ENCODE peak calls at places on chromosomes 6 and 20, in ten cellular contexts. One of them, this sample, is unnamed.

GRCh38 chr6:3371222-3371949 is 85.5 kb downstream of the SLC22A23 start:
- DNase-seq in tibial nerve: no peak
- DNase-seq in cardiac muscle cell: no peak
- DNase-seq in MM.1S: no peak
- DNase-seq in GM12865: no peak
- DNase-seq in neural progenitor cell: no peak
- DNase-seq in Peyer's patch: no peak
- DNase-seq in ascending aorta: no peak
- DNase-seq in foreskin keratinocyte: no peak
- DNase-seq in HepG2: no peak
- DNase-seq in this sample: no peak

GRCh38 chr6:151005126-151005525 is 139.6 kb downstream of the MTHFD1L start:
- DNase-seq in neural progenitor cell: no peak
- DNase-seq in cardiac muscle cell: peak
- DNase-seq in MM.1S: no peak
- DNase-seq in Peyer's patch: no peak
- DNase-seq in ascending aorta: no peak
- DNase-seq in HepG2: no peak
- DNase-seq in foreskin keratinocyte: no peak
- DNase-seq in tibial nerve: no peak
- DNase-seq in GM12865: no peak
- DNase-seq in this sample: no peak

GRCh38 chr6:153076431-153076830 is 54.7 kb downstream of the RGS17 start:
- DNase-seq in MM.1S: no peak
- DNase-seq in tibial nerve: no peak
- DNase-seq in Peyer's patch: no peak
- DNase-seq in foreskin keratinocyte: no peak
- DNase-seq in ascending aorta: no peak
- DNase-seq in GM12865: no peak
- DNase-seq in neural progenitor cell: no peak
- DNase-seq in cardiac muscle cell: no peak
- DNase-seq in HepG2: no peak
- DNase-seq in this sample: no peak

GRCh38 chr6:26613717-26614683 is 17.2 kb downstream of the ABT1 start:
- DNase-seq in cardiac muscle cell: no peak
- DNase-seq in foreskin keratinocyte: peak
- DNase-seq in HepG2: no peak
- DNase-seq in Peyer's patch: no peak
- DNase-seq in GM12865: no peak
- DNase-seq in tibial nerve: no peak
- DNase-seq in neural progenitor cell: peak
- DNase-seq in ascending aorta: no peak
- DNase-seq in MM.1S: no peak
- DNase-seq in this sample: no peak

GRCh38 chr6:75609639-75610590 is 8.2 kb downstream of the SENP6 start:
- DNase-seq in HepG2: no peak
- DNase-seq in foreskin keratinocyte: peak
- DNase-seq in neural progenitor cell: no peak
- DNase-seq in MM.1S: no peak
- DNase-seq in GM12865: no peak
- DNase-seq in tibial nerve: no peak
- DNase-seq in cardiac muscle cell: peak
- DNase-seq in Peyer's patch: no peak
- DNase-seq in ascending aorta: no peak
- DNase-seq in this sample: no peak

GRCh38 chr6:90131614-90132423 is 164.8 kb downstream of the BACH2 start:
- DNase-seq in ascending aorta: peak
- DNase-seq in neural progenitor cell: no peak
- DNase-seq in Peyer's patch: no peak
- DNase-seq in GM12865: no peak
- DNase-seq in HepG2: no peak
- DNase-seq in MM.1S: no peak
- DNase-seq in tibial nerve: peak
- DNase-seq in foreskin keratinocyte: no peak
- DNase-seq in cardiac muscle cell: peak
- DNase-seq in this sample: no peak

GRCh38 chr6:5671162-5671561 is 335.6 kb downstream of the NRN1 start:
- DNase-seq in ascending aorta: no peak
- DNase-seq in neural progenitor cell: no peak
- DNase-seq in MM.1S: no peak
- DNase-seq in GM12865: peak
- DNase-seq in cardiac muscle cell: peak
- DNase-seq in Peyer's patch: no peak
- DNase-seq in HepG2: peak
- DNase-seq in tibial nerve: peak
- DNase-seq in foreskin keratinocyte: peak
- DNase-seq in this sample: peak

GRCh38 chr6:47169785-47170685 is 127.9 kb upstream of the ADGRF1 start:
- DNase-seq in foreskin keratinocyte: peak
- DNase-seq in neural progenitor cell: no peak
- DNase-seq in Peyer's patch: no peak
- DNase-seq in cardiac muscle cell: peak
- DNase-seq in HepG2: no peak
- DNase-seq in ascending aorta: no peak
- DNase-seq in tibial nerve: no peak
- DNase-seq in MM.1S: no peak
- DNase-seq in GM12865: no peak
- DNase-seq in this sample: no peak

GRCh38 chr6:26327450-26328264 is 37.3 kb upstream of the BTN3A2 start:
- DNase-seq in cardiac muscle cell: peak
- DNase-seq in MM.1S: no peak
- DNase-seq in GM12865: peak
- DNase-seq in HepG2: peak
- DNase-seq in foreskin keratinocyte: peak
- DNase-seq in neural progenitor cell: peak
- DNase-seq in ascending aorta: no peak
- DNase-seq in Peyer's patch: peak
- DNase-seq in tibial nerve: no peak
- DNase-seq in this sample: no peak

GRCh38 chr6:5457036-5457435 is 195.7 kb downstream of the FARS2 start:
- DNase-seq in neural progenitor cell: no peak
- DNase-seq in GM12865: no peak
- DNase-seq in cardiac muscle cell: peak
- DNase-seq in tibial nerve: no peak
- DNase-seq in HepG2: no peak
- DNase-seq in ascending aorta: no peak
- DNase-seq in Peyer's patch: no peak
- DNase-seq in foreskin keratinocyte: peak
- DNase-seq in MM.1S: no peak
- DNase-seq in this sample: no peak

GRCh38 chr6:83847179-83847578 is 6.0 kb upstream of the RIPPLY2 start:
- DNase-seq in MM.1S: no peak
- DNase-seq in cardiac muscle cell: no peak
- DNase-seq in neural progenitor cell: no peak
- DNase-seq in foreskin keratinocyte: peak
- DNase-seq in Peyer's patch: no peak
- DNase-seq in ascending aorta: no peak
- DNase-seq in GM12865: peak
- DNase-seq in HepG2: no peak
- DNase-seq in tibial nerve: no peak
- DNase-seq in this sample: no peak

GRCh38 chr6:43181942-43182860 is at the start of gene CUL9:
- DNase-seq in Peyer's patch: peak
- DNase-seq in foreskin keratinocyte: peak
- DNase-seq in ascending aorta: peak
- DNase-seq in GM12865: peak
- DNase-seq in MM.1S: peak
- DNase-seq in HepG2: peak
- DNase-seq in cardiac muscle cell: peak
- DNase-seq in neural progenitor cell: peak
- DNase-seq in tibial nerve: peak
- DNase-seq in this sample: peak

GRCh38 chr20:33733654-33734576 is 2.1 kb downstream of the ZNF341 start:
- DNase-seq in neural progenitor cell: no peak
- DNase-seq in Peyer's patch: peak
- DNase-seq in ascending aorta: no peak
- DNase-seq in GM12865: peak
- DNase-seq in cardiac muscle cell: peak
- DNase-seq in foreskin keratinocyte: peak
- DNase-seq in tibial nerve: peak
- DNase-seq in HepG2: peak
- DNase-seq in MM.1S: peak
- DNase-seq in this sample: no peak
- TF ChIP-seq CTCF in neural progenitor cell: no peak
- TF ChIP-seq CTCF in Peyer's patch: no peak
- TF ChIP-seq CTCF in ascending aorta: no peak
- TF ChIP-seq CTCF in GM12865: no peak
- TF ChIP-seq CTCF in cardiac muscle cell: no peak
- TF ChIP-seq CTCF in foreskin keratinocyte: no peak
- TF ChIP-seq CTCF in tibial nerve: no peak
- TF ChIP-seq CTCF in HepG2: peak
- TF ChIP-seq CTCF in MM.1S: no peak
- TF ChIP-seq CTCF in this sample: no peak

DNA sequence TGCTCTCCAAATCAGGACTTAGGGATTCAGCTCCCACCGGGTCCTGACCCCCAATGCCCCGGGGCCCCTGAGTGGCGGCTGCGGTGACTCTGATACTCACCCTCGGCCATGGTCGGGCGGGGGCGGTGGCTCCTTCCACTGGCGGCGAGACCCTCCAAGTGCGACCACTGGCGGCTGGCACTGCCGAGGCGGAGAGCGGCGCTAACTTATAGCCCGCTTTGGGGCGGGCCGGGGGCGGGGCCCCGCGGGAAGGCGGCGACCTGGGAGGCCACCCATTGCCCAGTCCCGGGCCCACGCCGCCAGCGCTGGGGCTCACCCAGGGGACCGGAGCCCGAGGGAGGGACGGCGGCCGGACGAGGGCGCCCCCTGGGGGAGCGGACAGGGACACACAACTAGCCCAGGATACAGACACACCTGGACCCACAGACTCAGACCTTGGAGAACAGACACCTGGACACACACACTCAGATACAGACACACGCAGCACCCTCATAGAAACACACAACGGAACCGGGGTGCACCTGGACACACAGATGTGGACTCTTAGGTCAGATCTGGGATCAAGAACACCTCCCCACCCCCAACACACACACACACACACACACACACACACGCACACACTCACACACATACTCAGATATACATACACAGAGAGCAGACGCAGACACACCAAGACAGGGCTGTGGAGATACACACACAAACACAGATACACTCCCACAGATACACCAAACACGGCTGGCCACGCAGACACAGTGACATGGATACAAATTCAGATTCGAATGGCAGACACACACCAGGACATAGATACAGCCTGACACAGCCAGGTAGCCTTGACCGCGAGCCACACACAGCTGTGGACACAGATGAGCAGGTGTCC is at the start of gene TGM2:
- DNase-seq in foreskin keratinocyte: peak
- DNase-seq in ascending aorta: peak
- DNase-seq in GM12865: peak
- DNase-seq in neural progenitor cell: peak
- DNase-seq in tibial nerve: no peak
- DNase-seq in Peyer's patch: peak
- DNase-seq in MM.1S: peak
- DNase-seq in cardiac muscle cell: peak
- DNase-seq in HepG2: peak
- DNase-seq in this sample: peak
- TF ChIP-seq CTCF in foreskin keratinocyte: peak
- TF ChIP-seq CTCF in ascending aorta: peak
- TF ChIP-seq CTCF in GM12865: peak
- TF ChIP-seq CTCF in neural progenitor cell: peak
- TF ChIP-seq CTCF in tibial nerve: peak
- TF ChIP-seq CTCF in Peyer's patch: peak
- TF ChIP-seq CTCF in MM.1S: peak
- TF ChIP-seq CTCF in cardiac muscle cell: peak
- TF ChIP-seq CTCF in HepG2: peak
- TF ChIP-seq CTCF in this sample: peak

GRCh38 chr20:7161690-7162089 is 394.2 kb downstream of the BMP2 start:
- DNase-seq in ascending aorta: no peak
- DNase-seq in Peyer's patch: no peak
- DNase-seq in cardiac muscle cell: peak
- DNase-seq in tibial nerve: peak
- DNase-seq in MM.1S: no peak
- DNase-seq in foreskin keratinocyte: no peak
- DNase-seq in neural progenitor cell: peak
- DNase-seq in HepG2: peak
- DNase-seq in GM12865: no peak
- DNase-seq in this sample: no peak
- TF ChIP-seq CTCF in ascending aorta: no peak
- TF ChIP-seq CTCF in Peyer's patch: peak
- TF ChIP-seq CTCF in cardiac muscle cell: peak
- TF ChIP-seq CTCF in tibial nerve: no peak
- TF ChIP-seq CTCF in MM.1S: peak
- TF ChIP-seq CTCF in foreskin keratinocyte: peak
- TF ChIP-seq CTCF in neural progenitor cell: peak
- TF ChIP-seq CTCF in HepG2: peak
- TF ChIP-seq CTCF in GM12865: no peak
- TF ChIP-seq CTCF in this sample: no peak

GRCh38 chr6:139996253-139996834 is 621.9 kb upstream of the CITED2 start:
- DNase-seq in neural progenitor cell: peak
- DNase-seq in cardiac muscle cell: no peak
- DNase-seq in ascending aorta: no peak
- DNase-seq in tibial nerve: no peak
- DNase-seq in HepG2: peak
- DNase-seq in Peyer's patch: no peak
- DNase-seq in GM12865: peak
- DNase-seq in foreskin keratinocyte: no peak
- DNase-seq in MM.1S: peak
- DNase-seq in this sample: no peak

GRCh38 chr6:139987091-139987490 is 612.6 kb upstream of the CITED2 start:
- DNase-seq in GM12865: no peak
- DNase-seq in neural progenitor cell: no peak
- DNase-seq in MM.1S: no peak
- DNase-seq in cardiac muscle cell: no peak
- DNase-seq in foreskin keratinocyte: no peak
- DNase-seq in ascending aorta: no peak
- DNase-seq in Peyer's patch: no peak
- DNase-seq in HepG2: no peak
- DNase-seq in tibial nerve: no peak
- DNase-seq in this sample: no peak

GRCh38 chr6:139988702-139989101 is 614.3 kb upstream of the CITED2 start:
- DNase-seq in MM.1S: no peak
- DNase-seq in HepG2: no peak
- DNase-seq in Peyer's patch: no peak
- DNase-seq in tibial nerve: no peak
- DNase-seq in ascending aorta: no peak
- DNase-seq in neural progenitor cell: no peak
- DNase-seq in GM12865: no peak
- DNase-seq in cardiac muscle cell: no peak
- DNase-seq in foreskin keratinocyte: no peak
- DNase-seq in this sample: no peak

GRCh38 chr6:139990287-139990686 is 615.8 kb upstream of the CITED2 start:
- DNase-seq in HepG2: no peak
- DNase-seq in Peyer's patch: no peak
- DNase-seq in cardiac muscle cell: peak
- DNase-seq in tibial nerve: no peak
- DNase-seq in ascending aorta: no peak
- DNase-seq in MM.1S: no peak
- DNase-seq in GM12865: no peak
- DNase-seq in neural progenitor cell: no peak
- DNase-seq in foreskin keratinocyte: no peak
- DNase-seq in this sample: no peak

DNA sequence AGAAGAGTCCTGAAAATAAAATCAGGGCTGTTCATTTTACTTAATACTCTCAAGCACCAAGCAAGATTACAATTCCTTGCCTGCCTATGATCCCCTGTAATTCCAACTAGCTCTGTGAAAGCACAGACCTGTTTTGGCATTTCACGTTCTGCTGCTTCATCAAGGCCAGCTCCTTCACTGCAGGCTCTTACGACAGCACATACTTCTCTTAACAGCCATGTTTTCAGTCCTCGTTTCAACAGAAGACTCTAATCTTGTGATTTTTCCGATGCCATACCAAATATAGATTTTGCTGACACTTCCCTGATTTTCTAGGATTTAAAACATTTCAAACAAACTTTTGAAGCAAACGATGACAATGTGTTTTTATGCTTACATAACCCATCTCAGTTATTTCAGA is 616.4 kb upstream of the CITED2 start:
- DNase-seq in tibial nerve: no peak
- DNase-seq in GM12865: no peak
- DNase-seq in MM.1S: no peak
- DNase-seq in ascending aorta: peak
- DNase-seq in neural progenitor cell: peak
- DNase-seq in foreskin keratinocyte: no peak
- DNase-seq in HepG2: no peak
- DNase-seq in Peyer's patch: no peak
- DNase-seq in cardiac muscle cell: peak
- DNase-seq in this sample: no peak
- TF ChIP-seq CTCF in tibial nerve: no peak
- TF ChIP-seq CTCF in GM12865: no peak
- TF ChIP-seq CTCF in MM.1S: no peak
- TF ChIP-seq CTCF in ascending aorta: no peak
- TF ChIP-seq CTCF in neural progenitor cell: no peak
- TF ChIP-seq CTCF in foreskin keratinocyte: no peak
- TF ChIP-seq CTCF in HepG2: no peak
- TF ChIP-seq CTCF in Peyer's patch: no peak
- TF ChIP-seq CTCF in cardiac muscle cell: no peak
- TF ChIP-seq CTCF in this sample: no peak